ENCODE peak calls at places on chromosomes 12 and 14, in seven cellular contexts. N, I, V, T, O, Z and F are unnamed samples.
A peak's percentile ranks its signal among the peaks of the same experiment; 100 is the strongest.

GRCh38 chr14:103136388-103137271 is 13.4 kb downstream of the TNFAIP2 start:
- DNase-seq in N (peak; percentile 29), I (no peak), T (no peak), Z (peak; percentile 76), V (no peak), O (no peak), F (no peak)

GRCh38 chr14:26175659-26176058 is 422.2 kb downstream of the NOVA1 start:
- DNase-seq in V (peak; percentile 2), Z (no peak), O (no peak), N (no peak), I (no peak), T (no peak), F (no peak)

GRCh38 chr12:50221228-50222008 is 54.2 kb upstream of the CERS5 start:
- DNase-seq in I (no peak), O (no peak), T (no peak), N (no peak), Z (peak; percentile 28), V (peak; percentile 67), F (no peak)

GRCh38 chr12:121767525-121768016 is 25.9 kb downstream of the RHOF start:
- DNase-seq in V (no peak), Z (no peak), O (no peak), I (no peak), T (no peak), N (no peak), F (no peak)

GRCh38 chr12:3491938-3492867 is 1.2 kb downstream of the PRMT8 start:
- DNase-seq in Z (peak; percentile 91), V (peak; percentile 93), O (no peak), N (peak; percentile 76), I (peak; percentile 81), T (no peak), F (no peak)

GRCh38 chr12:53124352-53124723 is 21.1 kb downstream of the SOAT2 start:
- DNase-seq in O (no peak), I (no peak), V (no peak), T (no peak), N (no peak), Z (no peak), F (no peak)

GRCh38 chr12:124752437-124753229 is 111.0 kb downstream of the SCARB1 start:
- DNase-seq in V (no peak), T (no peak), I (no peak), O (no peak), N (no peak), Z (no peak), F (no peak)

GRCh38 chr12:34339922-34340321 is 317.6 kb downstream of the ALG10 start:
- DNase-seq in N (no peak), O (no peak), V (no peak), T (no peak), Z (no peak), I (no peak), F (no peak)

GRCh38 chr14:85565862-85566296 is 35.9 kb downstream of the FLRT2 start:
- DNase-seq in N (no peak), O (no peak), Z (no peak), I (no peak), T (no peak), V (no peak), F (no peak)

GRCh38 chr12:59650594-59651229 is 54.9 kb downstream of the SLC16A7 start:
- DNase-seq in O (no peak), I (no peak), V (no peak), Z (no peak), T (no peak), N (no peak), F (no peak)

GRCh38 chr14:33646692-33647260 is 304.1 kb downstream of the EGLN3 start:
- DNase-seq in Z (no peak), I (no peak), O (no peak), N (no peak), T (no peak), V (no peak), F (no peak)

GRCh38 chr12:75977952-75978671 is 53.5 kb downstream of the PHLDA1 start:
- DNase-seq in T (peak; percentile 63), V (no peak), Z (peak; percentile 44), O (peak; percentile 58), I (no peak), N (peak; percentile 34), F (peak; percentile 54)

GRCh38 chr14:55568618-55569017 is 11.4 kb upstream of the KTN1 start:
- DNase-seq in O (no peak), T (no peak), Z (no peak), I (no peak), N (no peak), V (no peak), F (no peak)

GRCh38 chr12:24534632-24535031 is 414.3 kb downstream of the BCAT1 start:
- DNase-seq in V (no peak), O (no peak), Z (peak; percentile 14), I (no peak), N (peak; percentile 21), T (no peak), F (no peak)

GRCh38 chr12:110335481-110336045 is 54.5 kb downstream of the ATP2A2 start:
- DNase-seq in Z (no peak), I (no peak), V (no peak), N (no peak), T (no peak), O (no peak), F (no peak)

GRCh38 chr14:75967866-75968265 is 13.9 kb downstream of the TGFB3 start:
- DNase-seq in V (no peak), Z (no peak), O (no peak), I (no peak), T (no peak), N (no peak), F (no peak)

GRCh38 chr14:73463411-73463810 is 5.1 kb upstream of the NUMB start:
- DNase-seq in I (no peak), Z (no peak), V (no peak), N (no peak), T (no peak), O (no peak), F (peak; percentile 33)

GRCh38 chr12:93959657-93960056 is 188.7 kb upstream of the PLXNC1 start:
- DNase-seq in I (no peak), N (no peak), V (no peak), Z (no peak), O (no peak), T (no peak), F (no peak)

GRCh38 chr14:93219103-93219726 is 12.2 kb downstream of the UBR7 start:
- DNase-seq in T (peak; percentile 43), V (peak; percentile 72), N (no peak), I (no peak), O (no peak), Z (peak; percentile 59), F (no peak)

GRCh38 chr14:96229315-96229714 is 24.7 kb downstream of the BDKRB2 start:
- DNase-seq in I (no peak), Z (no peak), N (no peak), V (no peak), O (no peak), T (no peak), F (no peak)

GRCh38 chr14:73700325-73700724 is 13.9 kb downstream of the PNMA1 start:
- DNase-seq in V (no peak), T (no peak), N (no peak), O (no peak), Z (no peak), I (no peak), F (no peak)

GRCh38 chr12:100156731-100157426 is 14.2 kb upstream of the BLTP3B start:
- DNase-seq in N (no peak), T (no peak), I (no peak), O (no peak), Z (no peak), V (peak; percentile 13), F (no peak)

GRCh38 chr14:20327005-20327869 is 5.8 kb downstream of the CCNB1IP1 start:
- DNase-seq in I (no peak), N (no peak), Z (peak; percentile 35), T (peak; percentile 31), V (peak; percentile 64), O (no peak), F (no peak)

GRCh38 chr12:44227601-44228000 is 391.7 kb downstream of the TMEM117 start:
- DNase-seq in Z (no peak), T (no peak), O (no peak), I (no peak), N (no peak), V (no peak), F (no peak)

GRCh38 chr12:128908254-128908653 is 55.0 kb downstream of the GLT1D1 start:
- DNase-seq in O (no peak), V (no peak), I (no peak), Z (no peak), T (no peak), N (no peak), F (no peak)

GRCh38 chr12:6183689-6184441 is 16.3 kb upstream of the CD9 start:
- DNase-seq in O (no peak), N (no peak), V (no peak), T (no peak), I (no peak), Z (no peak), F (no peak)